ENCODE peak calls at places on chromosomes 4 and X, in six cellular contexts. V is astrocyte of the spinal cord, T is fibroblast of mammary gland, C is Panc1, D is cardiac fibroblast, F is suprapubic skin. O is an unnamed sample.

GRCh38 chr4:6194458-6195195 is 5.7 kb downstream of the JAKMIP1 start:
- DNase-seq in V (no peak), T (no peak), C (no peak), D (no peak), F (no peak), O (no peak)

GRCh38 chr4:53688186-53688790 is 97.0 kb upstream of the LNX1 start:
- DNase-seq in V (peak), T (peak), C (no peak), D (peak), F (no peak), O (peak)

GRCh38 chr4:186651181-186651603 is 72.5 kb downstream of the FAT1 start:
- DNase-seq in V (no peak), T (no peak), C (no peak), D (no peak), F (no peak), O (no peak)

GRCh38 chr4:3809451-3810110 is 43.4 kb downstream of the ADRA2C start:
- DNase-seq in V (no peak), T (no peak), C (no peak), D (no peak), F (no peak), O (no peak)

GRCh38 chr4:26529479-26529878 is 39.2 kb upstream of the CCKAR start:
- DNase-seq in V (no peak), T (no peak), C (no peak), D (no peak), F (no peak), O (no peak)

GRCh38 chr4:1489639-1489995 is 83.4 kb upstream of the NKX1-1 start:
- DNase-seq in V (no peak), T (no peak), C (no peak), D (no peak), F (no peak), O (no peak)

GRCh38 chr4:186723207-186724047 is at the start of gene FAT1:
- DNase-seq in V (peak), T (peak), C (no peak), D (peak), F (peak), O (peak)

GRCh38 chr4:152146244-152146643 is 385.4 kb upstream of the GATB start:
- DNase-seq in V (no peak), T (no peak), C (no peak), D (no peak), F (no peak), O (no peak)

GRCh38 chrX:27966955-27967354 is 14.3 kb downstream of the DCAF8L1 start:
- DNase-seq in V (peak), T (peak), C (no peak), D (peak), F (no peak), O (peak)

GRCh38 chrX:104173841-104174240 is 7.6 kb downstream of the FAM199X start:
- DNase-seq in V (no peak), T (no peak), C (no peak), D (no peak), F (no peak), O (no peak)

GRCh38 chr4:126895988-126896570 is 736.7 kb upstream of the INTU start:
- DNase-seq in V (no peak), T (no peak), C (no peak), D (no peak), F (no peak), O (no peak)

GRCh38 chr4:184216436-184217004 is 1.2 kb downstream of the ENPP6 start:
- DNase-seq in V (no peak), T (no peak), C (no peak), D (no peak), F (no peak), O (no peak)

GRCh38 chrX:113892891-113893290 is 691.0 kb upstream of the HTR2C start:
- DNase-seq in V (no peak), T (no peak), C (no peak), D (no peak), F (no peak), O (no peak)

GRCh38 chrX:97743014-97743413 is 859.3 kb downstream of the RPA4 start:
- DNase-seq in V (no peak), T (peak), C (no peak), D (peak), F (no peak), O (no peak)

GRCh38 chr4:158161561-158162354 is 11.1 kb downstream of the GASK1B start:
- DNase-seq in V (peak), T (peak), C (no peak), D (peak), F (no peak), O (peak)

GRCh38 chrX:16125520-16126149 is 2.3 kb downstream of the GRPR start:
- DNase-seq in V (no peak), T (no peak), C (no peak), D (no peak), F (no peak), O (no peak)

DNA sequence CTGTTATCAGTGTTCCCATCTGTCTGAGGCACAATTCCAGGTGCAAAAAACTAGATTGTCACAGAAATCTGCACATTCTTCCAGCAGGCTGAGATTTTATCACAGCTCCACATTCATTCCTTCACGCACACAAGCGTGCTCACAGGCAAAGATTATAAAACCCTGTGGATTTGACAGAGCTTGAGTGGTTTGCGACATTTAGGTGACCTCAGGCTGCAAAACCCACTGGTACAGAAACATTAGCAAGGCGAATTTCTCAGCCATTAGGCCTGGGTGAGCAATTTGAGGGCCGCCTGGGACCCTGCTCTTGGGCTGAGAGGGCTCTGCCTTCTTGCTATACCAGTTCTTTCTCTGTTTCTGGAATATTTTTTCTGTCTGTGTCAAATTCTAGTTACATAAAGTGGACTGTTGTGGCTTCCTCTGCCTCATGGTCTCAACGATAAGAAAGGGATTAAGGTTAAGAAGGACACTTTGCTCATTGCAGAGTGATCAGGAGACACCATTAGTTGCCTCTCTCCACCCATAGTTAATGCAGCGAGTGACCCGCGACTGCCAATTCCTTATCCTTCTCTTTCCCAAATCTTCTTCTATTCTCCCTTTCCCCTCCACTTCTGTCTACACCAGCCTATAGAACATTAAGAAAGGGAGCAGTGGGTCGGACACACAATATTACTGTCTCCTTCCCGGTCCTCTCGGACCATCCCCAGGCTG is 86.7 kb upstream of the C1QTNF7 start:
- DNase-seq in V (no peak), T (no peak), C (no peak), D (no peak), F (no peak), O (no peak)
- H3K4me3 ChIP-seq in V (no peak), T (no peak), C (no peak), D (no peak), F (peak), O (no peak)

DNA sequence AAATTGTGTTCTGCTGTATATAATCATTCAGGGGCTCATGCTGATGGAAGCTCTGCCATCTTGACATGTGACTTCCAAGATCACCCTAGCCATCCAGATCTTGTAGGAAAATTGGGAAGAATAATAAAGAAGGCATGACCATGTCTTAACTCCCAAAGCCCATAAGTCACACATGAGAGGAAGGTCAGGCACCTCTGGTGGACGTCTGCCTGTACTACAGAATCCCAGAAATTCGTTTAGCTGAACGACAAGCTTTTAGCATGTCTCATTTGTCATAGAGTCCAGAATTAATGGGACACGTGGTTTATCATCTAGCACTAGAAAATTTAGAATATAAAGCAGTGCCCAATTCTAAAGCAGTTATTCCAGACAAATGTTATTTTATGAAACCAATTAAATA is 212.7 kb downstream of the CENPC start:
- DNase-seq in V (no peak), T (peak), C (no peak), D (peak), F (no peak), O (no peak)
- TF ChIP-seq CTCF in V (peak), T (peak), C (peak), D (peak), F (no peak), O (peak)

GRCh38 chrX:122434942-122435341 is 749.1 kb upstream of the GRIA3 start:
- DNase-seq in V (no peak), T (no peak), C (no peak), D (no peak), F (no peak), O (no peak)
- H3K4me3 ChIP-seq in V (no peak), T (no peak), C (no peak), D (no peak), F (no peak), O (no peak)

GRCh38 chr4:71729856-71730255 is 54.0 kb downstream of the GC start:
- DNase-seq in V (no peak), T (no peak), C (no peak), D (no peak), F (no peak), O (no peak)

GRCh38 chr4:71732066-71732465 is 51.8 kb downstream of the GC start:
- DNase-seq in V (peak), T (no peak), C (no peak), D (no peak), F (no peak), O (no peak)

DNA sequence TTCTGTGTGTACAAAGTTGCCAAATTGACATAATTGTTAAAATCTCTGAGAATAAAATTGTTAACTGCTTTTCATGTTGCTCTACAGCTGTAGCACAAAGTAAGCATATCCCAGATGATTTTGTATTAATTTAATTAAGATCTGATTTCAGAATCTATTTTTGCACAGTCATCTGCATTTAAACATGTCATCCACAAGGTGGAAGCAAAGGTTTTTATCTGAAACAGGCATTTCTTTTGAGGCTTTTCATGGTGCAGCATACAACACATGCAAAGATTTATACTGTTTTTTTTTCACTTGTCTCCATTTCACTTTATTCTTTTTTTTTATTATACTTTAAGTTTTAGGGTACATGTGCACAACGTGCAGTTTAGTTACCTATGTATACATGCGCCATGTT is 51.2 kb downstream of the GC start:
- DNase-seq in V (peak), T (peak), C (no peak), D (peak), F (no peak), O (peak)
- TF ChIP-seq CTCF in V (peak), T (peak), C (peak), D (peak), F (no peak), O (peak)

GRCh38 chr4:147965873-147966272 is 234.0 kb downstream of the ARHGAP10 start:
- DNase-seq in V (no peak), T (no peak), C (no peak), D (no peak), F (no peak), O (no peak)

GRCh38 chr4:147965056-147965455 is 233.2 kb downstream of the ARHGAP10 start:
- DNase-seq in V (no peak), T (no peak), C (no peak), D (no peak), F (no peak), O (no peak)

GRCh38 chr4:147968641-147969040 is 236.8 kb downstream of the ARHGAP10 start:
- DNase-seq in V (no peak), T (peak), C (no peak), D (peak), F (no peak), O (no peak)

GRCh38 chr4:147969573-147969972 is 237.7 kb downstream of the ARHGAP10 start:
- DNase-seq in V (no peak), T (no peak), C (no peak), D (no peak), F (no peak), O (no peak)

DNA sequence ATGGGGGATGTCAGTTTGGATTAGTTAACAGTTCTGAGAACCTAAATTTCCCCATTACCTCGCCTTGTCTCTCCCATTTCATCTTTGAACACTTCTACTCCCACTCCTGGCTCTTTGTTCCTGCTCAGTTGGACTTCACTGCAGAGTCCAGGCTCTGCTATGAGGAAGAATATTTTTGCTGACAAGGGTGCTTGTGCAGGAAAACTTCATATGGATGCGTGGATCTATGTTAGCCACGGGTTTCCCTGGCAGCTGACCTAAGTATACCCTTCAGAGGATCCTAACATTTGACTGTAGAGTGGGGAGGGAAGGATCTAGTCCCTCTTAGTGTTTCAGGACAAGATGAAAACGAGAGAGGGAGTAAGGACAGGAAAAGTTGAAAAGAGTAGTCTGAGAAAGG is 238.1 kb downstream of the ARHGAP10 start:
- DNase-seq in V (no peak), T (no peak), C (no peak), D (no peak), F (no peak), O (no peak)
- H3K4me3 ChIP-seq in V (no peak), T (no peak), C (no peak), D (no peak), F (no peak), O (no peak)

GRCh38 chr4:134327274-134328122 is 125.9 kb upstream of the PABPC4L start:
- DNase-seq in V (no peak), T (no peak), C (no peak), D (no peak), F (no peak), O (no peak)
- TF ChIP-seq CTCF in V (no peak), T (no peak), C (no peak), D (no peak), F (no peak), O (no peak)

GRCh38 chr4:33107813-33108212 is 2387.6 kb downstream of the PCDH7 start:
- DNase-seq in V (no peak), T (peak), C (no peak), D (no peak), F (no peak), O (no peak)
- H3K4me3 ChIP-seq in V (no peak), T (no peak), C (no peak), D (no peak), F (no peak), O (no peak)